ENCODE peak calls at places on chromosomes 12 and 14, in five cellular contexts. Q is psoas muscle, E is keratinocyte, Z is AG10803, Y is MCF 10A. O is an unnamed sample.

GRCh38 chr14:45284802-45285201 is 31.8 kb upstream of the MIS18BP1 start:
- DNase-seq in Q (no peak), Y (no peak), Z (no peak), E (no peak), O (no peak)

GRCh38 chr12:110365743-110366473 is 37.6 kb downstream of the ANAPC7 start:
- DNase-seq in Z (no peak), Y (no peak), E (no peak), Q (no peak), O (no peak)

GRCh38 chr14:90732142-90732541 is 84.1 kb downstream of the TTC7B start:
- DNase-seq in Z (no peak), Q (no peak), E (no peak), Y (no peak), O (no peak)

GRCh38 chr14:105177082-105177481 is 4.0 kb downstream of the NUDT14 start:
- DNase-seq in Y (no peak), Z (no peak), Q (peak), E (no peak), O (no peak)

GRCh38 chr14:65229431-65230286 is 127.3 kb upstream of the MAX start:
- DNase-seq in Y (no peak), Z (peak), E (no peak), Q (peak), O (no peak)

GRCh38 chr12:130335517-130336392 is 1.9 kb upstream of the PIWIL1 start:
- DNase-seq in E (peak), Q (no peak), Z (peak), Y (peak), O (no peak)

GRCh38 chr12:25495336-25496097 is 57.6 kb downstream of the LMNTD1 start:
- DNase-seq in Q (no peak), E (peak), Y (peak), Z (peak), O (no peak)

GRCh38 chr14:68306934-68307758 is 485.7 kb downstream of the ZFP36L1 start:
- DNase-seq in E (no peak), Z (peak), Q (no peak), Y (no peak), O (no peak)

GRCh38 chr12:50765325-50765911 is 1.5 kb downstream of the ATF1 start:
- DNase-seq in Q (peak), Z (peak), E (no peak), Y (peak), O (no peak)

GRCh38 chr12:62658910-62659309 is 192.3 kb downstream of the MON2 start:
- DNase-seq in E (no peak), Y (no peak), Q (no peak), Z (peak), O (no peak)

GRCh38 chr12:130644124-130644523 is 72.0 kb downstream of the RIMBP2 start:
- DNase-seq in Q (no peak), Y (no peak), E (no peak), Z (no peak), O (no peak)

GRCh38 chr12:92146497-92146828 is 817 bp upstream of the BTG1 start:
- DNase-seq in Z (peak), Q (no peak), E (no peak), Y (no peak), O (no peak)

GRCh38 chr14:104753528-104754212 is 723 bp downstream of the SIVA1 start:
- DNase-seq in Y (no peak), Z (no peak), E (no peak), Q (no peak), O (no peak)

GRCh38 chr14:100419856-100420255 is 96.7 kb downstream of the SLC25A47 start:
- DNase-seq in Q (no peak), Y (no peak), Z (no peak), E (no peak), O (no peak)

GRCh38 chr12:24499151-24500146 is 449.5 kb downstream of the BCAT1 start:
- DNase-seq in E (no peak), Y (peak), Z (peak), Q (no peak), O (no peak)

GRCh38 chr12:190881-191280 is 23.1 kb downstream of the SLC6A12 start:
- DNase-seq in Y (no peak), Z (no peak), E (no peak), Q (peak), O (no peak)

GRCh38 chr12:124868252-124868965 is 4.7 kb upstream of the SCARB1 start:
- DNase-seq in E (no peak), Y (no peak), Q (no peak), Z (no peak), O (no peak)

GRCh38 chr12:102475355-102475754 is 5.0 kb downstream of the IGF1 start:
- DNase-seq in Q (no peak), Z (no peak), E (no peak), Y (no peak), O (no peak)

GRCh38 chr14:94016446-94016976 is 9.6 kb upstream of the OTUB2 start:
- DNase-seq in Q (no peak), Z (no peak), Y (no peak), E (no peak), O (no peak)

GRCh38 chr14:95533822-95534221 is 1.0 kb upstream of the GLRX5 start:
- DNase-seq in Q (peak), E (no peak), Z (peak), Y (no peak), O (no peak)

GRCh38 chr14:55129428-55130193 is 559 bp downstream of the LGALS3 start:
- DNase-seq in Y (peak), Z (peak), E (no peak), Q (peak), O (peak)

GRCh38 chr14:75615200-75615599 is 36.8 kb downstream of the FLVCR2 start:
- DNase-seq in E (no peak), Y (no peak), Z (no peak), Q (no peak), O (no peak)

GRCh38 chr12:90839340-90839739 is 115.6 kb downstream of the CCER1 start:
- DNase-seq in Z (no peak), E (no peak), Y (no peak), Q (no peak), O (no peak)

GRCh38 chr14:103735022-103735421 is 19.4 kb downstream of the ZFYVE21 start:
- DNase-seq in Y (no peak), Z (no peak), Q (peak), E (no peak), O (peak)

GRCh38 chr12:74537126-74537706 is 419 bp upstream of the ATXN7L3B start:
- DNase-seq in E (no peak), Q (no peak), Y (peak), Z (peak), O (no peak)

GRCh38 chr12:70784042-70784668 is 136.4 kb downstream of the PTPRR start:
- DNase-seq in Q (no peak), Y (no peak), Z (no peak), E (no peak), O (no peak)

GRCh38 chr12:8742501-8742900 is 44.7 kb downstream of the RIMKLB start:
- DNase-seq in Y (peak), Q (no peak), E (peak), Z (peak), O (no peak)

GRCh38 chr12:88737838-88738472 is 157.7 kb upstream of the KITLG start:
- DNase-seq in E (no peak), Y (no peak), Q (no peak), Z (no peak), O (no peak)

GRCh38 chr12:30537228-30537627 is 158.4 kb downstream of the IPO8 start:
- DNase-seq in Y (no peak), Z (no peak), E (no peak), Q (no peak), O (no peak)

GRCh38 chr12:31203261-31203660 is 122.7 kb downstream of the SINHCAF start:
- DNase-seq in Q (no peak), E (no peak), Z (no peak), Y (no peak), O (no peak)

GRCh38 chr12:80161612-80162011 is 62.3 kb downstream of the OTOGL start:
- DNase-seq in Z (peak), Y (no peak), Q (no peak), E (no peak), O (no peak)

GRCh38 chr14:54664961-54665360 is 98.0 kb downstream of the SAMD4A start:
- DNase-seq in Q (no peak), E (no peak), Y (no peak), Z (no peak), O (no peak)

GRCh38 chr12:87274594-87275245 is 754.5 kb downstream of the C12orf50 start:
- DNase-seq in E (no peak), Z (no peak), Y (peak), Q (no peak), O (no peak)

GRCh38 chr12:87266305-87266704 is 762.9 kb downstream of the C12orf50 start:
- DNase-seq in Y (no peak), Z (no peak), Q (no peak), E (no peak), O (no peak)

GRCh38 chr12:87272846-87273245 is 756.4 kb downstream of the C12orf50 start:
- DNase-seq in Z (no peak), E (no peak), Y (no peak), Q (no peak), O (no peak)

DNA sequence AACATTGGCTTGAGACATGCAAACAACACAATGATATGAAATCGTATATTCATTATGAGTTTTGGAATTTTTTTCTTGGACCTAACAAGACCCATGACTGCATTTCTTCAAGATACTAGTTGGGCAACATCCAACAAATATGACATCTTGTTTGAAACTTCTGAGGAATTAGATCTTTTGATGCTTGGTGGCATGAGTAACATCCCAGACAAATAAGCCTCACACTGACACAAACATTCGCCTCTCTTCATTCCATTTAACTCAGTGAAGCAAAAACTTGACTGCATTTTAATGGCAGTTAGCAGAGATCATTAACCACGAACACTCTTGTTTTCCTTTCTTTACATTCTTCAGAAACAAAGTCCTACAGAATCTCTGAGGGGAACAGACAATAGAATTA is 758.3 kb downstream of the C12orf50 start:
- DNase-seq in Y (no peak), E (no peak), Z (peak), Q (no peak), O (no peak)
- TF ChIP-seq CTCF in Y (no peak), E (no peak), Z (no peak), Q (no peak), O (no peak)

DNA sequence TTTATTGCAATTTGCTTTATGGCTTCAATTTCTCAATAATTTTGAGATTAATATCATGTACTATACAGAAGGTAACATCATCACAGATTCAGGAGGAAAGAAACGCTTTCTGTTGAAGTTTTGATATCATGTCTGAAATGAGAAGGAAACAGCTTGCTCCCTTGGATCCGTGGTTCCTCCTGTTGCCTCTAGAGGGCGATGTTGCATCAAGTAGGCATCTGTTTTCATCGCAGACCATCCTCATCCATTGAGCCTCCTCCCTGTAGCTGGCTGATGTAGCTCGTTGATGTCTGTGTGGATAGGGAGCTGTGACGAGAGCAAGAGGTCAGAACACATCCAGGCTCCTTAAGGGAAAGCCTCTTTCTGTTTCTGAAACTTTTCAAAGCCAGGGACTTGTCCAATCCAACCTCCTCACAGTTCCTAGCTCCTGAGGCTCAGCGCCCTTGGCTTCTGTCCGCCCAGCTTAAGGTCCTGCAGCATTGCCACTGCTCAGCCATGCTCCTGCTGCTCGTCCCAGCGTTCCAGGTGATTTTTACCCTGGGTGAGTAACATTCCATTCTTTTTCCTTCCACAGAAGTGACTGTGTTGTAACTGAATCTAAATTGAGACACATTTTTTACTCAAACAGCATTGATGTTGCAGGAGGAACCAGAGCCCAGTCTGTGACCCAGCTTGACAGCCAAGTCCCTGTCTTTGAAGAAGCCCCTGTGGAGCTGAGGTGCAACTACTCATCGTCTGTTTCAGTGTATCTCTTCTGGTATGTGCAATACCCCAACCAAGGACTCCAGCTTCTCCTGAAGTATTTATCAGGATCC is 304.8 kb upstream of the OR4E1 start:
- DNase-seq in Y (peak), Z (peak), E (no peak), Q (no peak), O (no peak)
- TF ChIP-seq CTCF in Y (peak), Z (peak), E (peak), Q (peak), O (peak)

GRCh38 chr12:58416211-58416610 is 474.8 kb downstream of the ATP23 start:
- DNase-seq in Y (peak), Z (peak), Q (no peak), E (no peak), O (no peak)
- TF ChIP-seq CTCF in Y (no peak), Z (peak), Q (no peak), E (no peak), O (no peak)

GRCh38 chr12:3303410-3304136 is 187.4 kb upstream of the PRMT8 start:
- DNase-seq in Y (no peak), Z (no peak), Q (no peak), E (no peak), O (no peak)
- TF ChIP-seq CTCF in Y (no peak), Z (no peak), Q (no peak), E (peak), O (no peak)

DNA sequence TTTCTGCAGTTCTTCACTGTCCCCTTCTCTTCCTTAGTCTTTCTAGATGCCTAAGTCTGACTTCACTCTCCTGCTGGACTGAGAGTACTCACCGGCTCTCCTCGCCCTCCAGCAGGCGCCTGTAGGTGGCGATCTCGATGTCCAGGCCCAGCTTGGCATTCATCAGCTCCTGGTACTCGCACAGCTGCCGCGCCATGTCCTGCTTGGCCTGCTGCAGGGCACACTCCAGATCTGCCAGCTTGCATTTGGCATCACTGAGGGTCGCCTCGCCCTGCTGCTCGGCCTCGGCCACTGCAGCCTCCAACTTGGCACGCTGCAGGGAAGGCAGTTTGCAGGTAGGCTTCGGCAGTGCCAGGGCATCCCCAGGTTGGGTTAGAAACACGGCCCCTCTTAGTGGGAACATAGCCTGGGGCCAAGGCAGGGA is 5.2 kb downstream of the KRT84 start:
- DNase-seq in Y (peak), E (no peak), Q (no peak), Z (peak), O (no peak)
- TF ChIP-seq CTCF in Y (peak), E (peak), Q (peak), Z (peak), O (no peak)

DNA sequence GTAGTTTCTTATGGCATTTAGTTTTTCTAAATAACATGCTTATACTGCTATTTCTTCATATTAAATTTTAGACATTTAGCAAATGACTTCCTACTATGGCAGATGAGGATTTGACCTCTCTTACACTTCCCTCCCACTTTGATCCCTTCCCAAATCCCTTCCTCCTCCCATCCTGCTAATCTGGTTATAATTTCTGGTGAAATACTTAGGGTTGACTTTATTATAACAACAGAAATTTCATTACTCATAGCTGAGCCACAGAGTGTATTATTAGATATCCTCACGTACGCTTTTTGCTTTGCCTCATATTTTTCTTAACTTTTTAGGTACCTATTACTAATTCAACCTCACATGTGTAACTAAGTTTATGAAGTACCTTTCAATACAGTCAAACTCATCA is 94.5 kb downstream of the SLC41A2 start:
- DNase-seq in Y (no peak), Z (peak), Q (no peak), E (no peak), O (no peak)
- TF ChIP-seq CTCF in Y (no peak), Z (no peak), Q (no peak), E (no peak), O (no peak)

GRCh38 chr12:118357327-118358007 is 15.2 kb downstream of the TAOK3 start:
- DNase-seq in E (no peak), Y (peak), Q (no peak), Z (peak), O (peak)
- TF ChIP-seq CTCF in E (no peak), Y (peak), Q (no peak), Z (peak), O (no peak)

DNA sequence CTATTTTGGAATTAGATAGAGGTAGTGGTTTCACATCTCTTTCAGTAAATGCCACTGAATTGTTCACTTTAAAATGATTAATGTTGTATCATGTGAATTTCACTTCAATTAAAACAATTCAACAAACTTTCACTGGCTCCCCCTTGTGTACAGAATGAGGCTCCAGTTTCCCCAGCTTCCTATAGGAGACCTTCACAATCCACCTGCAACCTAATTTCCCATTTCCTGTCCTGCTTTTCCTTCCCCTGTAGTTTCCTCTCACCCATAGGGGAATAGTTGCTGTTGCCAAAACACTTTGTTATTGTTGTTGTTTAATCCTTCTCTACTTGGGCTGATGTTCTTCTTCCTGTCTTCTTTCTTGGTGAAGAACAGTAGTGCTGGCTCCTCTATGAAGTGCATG is 59.8 kb downstream of the NPAS3 start:
- DNase-seq in Z (peak), Y (peak), E (no peak), Q (no peak), O (no peak)
- TF ChIP-seq CTCF in Z (peak), Y (peak), E (peak), Q (peak), O (peak)

GRCh38 chr14:41606249-41607118 is at the start of gene LRFN5:
- DNase-seq in Y (no peak), Q (peak), E (no peak), Z (peak), O (no peak)
- TF ChIP-seq CTCF in Y (no peak), Q (no peak), E (no peak), Z (no peak), O (no peak)